ENCODE peak calls at places on chromosomes 16 and 17, in ten cellular contexts. M is COR-L47; K is astrocyte of the cerebellum; P is occipital lobe; B is osteocyte; Y is HEK293T; U is breast epithelium; N is activated naive CD8-positive, alpha-beta T cell treated with anti-CD3 and anti-CD28 coated beads, Interleukin-2, amount 10 ng/mL, durations not matched to agents 7 days and 5 days; S is Karpas-422; X is T-helper 2 cell treated with Interferon-gamma antibody and Interleukin-4, amounts not matched to agents 5 μg/mL and 100 μg/mL, for 36 hours. I is an unnamed sample.

GRCh38 chr17:65220732-65221131 is 83.6 kb downstream of the RGS9 start:
- DNase-seq in N (no peak), S (no peak), U (no peak), K (no peak), B (no peak), X (no peak), Y (no peak), P (no peak), M (no peak), I (no peak)

GRCh38 chr17:17152385-17152784 is 53.7 kb downstream of the PLD6 start:
- DNase-seq in U (no peak), P (no peak), M (no peak), N (no peak), X (no peak), B (no peak), S (no peak), Y (no peak), K (no peak), I (no peak)

GRCh38 chr16:31528726-31529397 is 1.2 kb downstream of the AHSP start:
- DNase-seq in K (peak), U (no peak), P (no peak), M (no peak), S (no peak), N (no peak), X (no peak), B (no peak), Y (no peak), I (no peak)

GRCh38 chr17:17994271-17994670 is 21.6 kb downstream of the DRC3 start:
- DNase-seq in S (peak), X (no peak), M (peak), K (no peak), U (no peak), P (no peak), B (no peak), Y (no peak), N (no peak), I (no peak)

GRCh38 chr17:17325816-17326215 is 22.6 kb downstream of the NT5M start:
- DNase-seq in X (no peak), Y (no peak), K (no peak), S (no peak), N (no peak), B (no peak), P (no peak), U (peak), M (no peak), I (no peak)

GRCh38 chr16:2611499-2611862 is 70.8 kb upstream of the KCTD5 start:
- DNase-seq in S (no peak), X (no peak), Y (no peak), K (no peak), P (no peak), M (no peak), N (no peak), U (peak), B (no peak), I (no peak)

GRCh38 chr16:17519041-17519440 is 48.3 kb upstream of the XYLT1 start:
- DNase-seq in X (no peak), P (no peak), N (no peak), M (no peak), S (no peak), U (no peak), K (no peak), Y (no peak), B (no peak), I (no peak)

GRCh38 chr17:67245073-67245693 is at the start of gene HELZ:
- DNase-seq in X (peak), B (peak), P (peak), S (peak), N (peak), M (peak), Y (peak), K (peak), U (peak), I (peak)

GRCh38 chr17:4622375-4622774 is 19.1 kb downstream of the ALOX15 start:
- DNase-seq in M (no peak), X (no peak), K (no peak), Y (no peak), B (no peak), P (no peak), N (no peak), U (no peak), S (no peak), I (no peak)

GRCh38 chr17:37530420-37530819 is 40.7 kb downstream of the DUSP14 start:
- DNase-seq in Y (no peak), K (no peak), S (no peak), B (no peak), X (no peak), N (no peak), U (no peak), P (no peak), M (no peak), I (no peak)

GRCh38 chr16:62256406-62256805 is 220.2 kb upstream of the CDH8 start:
- DNase-seq in Y (peak), P (no peak), U (no peak), B (no peak), M (no peak), K (peak), N (no peak), X (no peak), S (no peak), I (no peak)

GRCh38 chr17:19727466-19728113 is 11.2 kb upstream of the SLC47A2 start:
- DNase-seq in Y (no peak), N (no peak), X (no peak), S (no peak), U (no peak), B (no peak), M (no peak), K (peak), P (peak), I (no peak)

GRCh38 chr17:79940381-79941087 is 95.1 kb downstream of the TBC1D16 start:
- DNase-seq in P (no peak), X (no peak), Y (no peak), K (no peak), M (no peak), U (no peak), S (no peak), N (peak), B (no peak), I (no peak)

GRCh38 chr17:80732268-80732667 is 187.6 kb downstream of the RPTOR start:
- DNase-seq in N (no peak), M (no peak), X (no peak), B (no peak), U (no peak), S (no peak), Y (no peak), P (no peak), K (peak), I (no peak)

GRCh38 chr16:68636818-68637217 is 8.3 kb upstream of the CDH3 start:
- DNase-seq in M (no peak), U (no peak), P (no peak), N (no peak), X (no peak), Y (no peak), K (no peak), B (no peak), S (no peak), I (no peak)

GRCh38 chr16:78744796-78745464 is 645.5 kb downstream of the WWOX start:
- DNase-seq in K (no peak), B (no peak), Y (no peak), P (no peak), S (no peak), M (no peak), X (no peak), N (no peak), U (no peak), I (no peak)

GRCh38 chr17:57636985-57637667 is 108.0 kb downstream of the CCDC182 start:
- DNase-seq in B (no peak), P (no peak), U (no peak), S (peak), N (no peak), X (no peak), K (no peak), Y (no peak), M (no peak), I (no peak)

GRCh38 chr17:17988427-17988945 is 15.8 kb downstream of the DRC3 start:
- DNase-seq in X (no peak), K (no peak), S (no peak), Y (no peak), B (no peak), U (no peak), P (no peak), N (no peak), M (no peak), I (no peak)

GRCh38 chr17:36921131-36921851 is 16.0 kb upstream of the LHX1 start:
- DNase-seq in B (no peak), S (no peak), X (peak), K (peak), M (no peak), N (no peak), U (no peak), Y (no peak), P (no peak), I (no peak)

GRCh38 chr17:40209404-40210093 is 9.6 kb upstream of the WIPF2 start:
- DNase-seq in M (no peak), P (no peak), X (no peak), K (no peak), Y (no peak), B (no peak), N (no peak), U (no peak), S (no peak), I (no peak)

GRCh38 chr16:54867302-54867832 is 63.3 kb upstream of the IRX5 start:
- DNase-seq in K (no peak), X (no peak), B (no peak), S (no peak), N (no peak), M (no peak), Y (no peak), P (no peak), U (no peak), I (no peak)

GRCh38 chr16:31107465-31107867 is 720 bp upstream of the BCKDK start:
- DNase-seq in P (no peak), B (no peak), X (peak), Y (no peak), M (no peak), S (no peak), N (no peak), K (no peak), U (no peak), I (no peak)

GRCh38 chr16:54930034-54930938 is at the start of gene IRX5:
- DNase-seq in N (peak), P (peak), M (peak), K (peak), S (peak), U (peak), B (peak), X (peak), Y (peak), I (peak)

GRCh38 chr17:79947351-79948031 is 88.2 kb downstream of the TBC1D16 start:
- DNase-seq in X (no peak), M (no peak), P (no peak), K (peak), N (no peak), U (peak), B (no peak), S (no peak), Y (no peak), I (peak)

GRCh38 chr17:76748657-76749056 is 10.7 kb downstream of the MFSD11 start:
- DNase-seq in K (no peak), U (no peak), Y (no peak), B (no peak), M (no peak), P (no peak), X (no peak), S (no peak), N (no peak), I (no peak)

I was measured in type B pancreatic cell.